ENCODE peak calls at places on chromosomes 1 and 21, in nine cellular contexts. D, F, E, A, U, R, V, K and Z are unnamed samples.

GRCh38 chr21:15029077-15029476 is 35.7 kb downstream of the NRIP1 start:
- DNase-seq in U (no peak), K (no peak), V (no peak), A (no peak), R (no peak), D (no peak), F (no peak), E (no peak), Z (no peak)

GRCh38 chr1:27428316-27429028 is 36.0 kb downstream of the GPR3 start:
- DNase-seq in F (no peak), E (peak; percentile 57), A (no peak), V (no peak), R (no peak), K (no peak), U (peak; percentile 16), D (no peak), Z (no peak)

GRCh38 chr1:190578531-190578930 is 100.9 kb upstream of the BRINP3 start:
- DNase-seq in U (no peak), A (no peak), R (no peak), V (no peak), F (no peak), D (no peak), E (no peak), K (no peak), Z (no peak)

GRCh38 chr1:27787895-27788294 is 14.9 kb downstream of the STX12 start:
- DNase-seq in A (no peak), U (no peak), F (no peak), D (no peak), V (no peak), K (no peak), R (no peak), E (no peak), Z (no peak)

GRCh38 chr21:45154511-45155508 is 80.4 kb downstream of the ADARB1 start:
- DNase-seq in A (no peak), E (peak; percentile 74), U (no peak), D (peak; percentile 15), F (no peak), V (no peak), R (no peak), K (no peak), Z (no peak)

GRCh38 chr1:248788327-248788726 is 32.8 kb upstream of the LYPD8 start:
- DNase-seq in A (no peak), D (no peak), E (no peak), K (no peak), V (no peak), R (no peak), U (no peak), F (no peak), Z (no peak)

GRCh38 chr1:196152086-196152485 is 456.2 kb downstream of the KCNT2 start:
- DNase-seq in V (no peak), D (no peak), A (peak; percentile 38), E (no peak), U (no peak), R (no peak), K (no peak), F (no peak), Z (no peak)

GRCh38 chr1:180953291-180953747 is 40.6 kb downstream of the KIAA1614 start:
- DNase-seq in R (no peak), D (no peak), U (no peak), E (no peak), V (peak; percentile 61), F (no peak), A (peak; percentile 35), K (no peak), Z (no peak)

GRCh38 chr1:13730751-13731482 is 30.9 kb downstream of the PRDM2 start:
- DNase-seq in A (peak; percentile 99), F (no peak), R (no peak), K (no peak), E (no peak), U (no peak), D (peak; percentile 77), V (peak; percentile 66), Z (peak; percentile 58)

GRCh38 chr1:70518106-70518505 is 107.0 kb downstream of the CTH start:
- DNase-seq in U (no peak), V (no peak), F (no peak), E (no peak), R (no peak), K (no peak), D (no peak), A (no peak), Z (no peak)

GRCh38 chr1:32701951-32702598 is 495 bp downstream of the SYNC start:
- DNase-seq in A (no peak), E (peak; percentile 66), K (no peak), R (no peak), F (no peak), V (peak; percentile 76), U (no peak), D (no peak), Z (no peak)

GRCh38 chr1:9827558-9828185 is 3.9 kb upstream of the CLSTN1 start:
- DNase-seq in K (no peak), D (no peak), F (no peak), E (peak; percentile 78), R (no peak), V (peak; percentile 55), A (peak; percentile 18), U (no peak), Z (no peak)
- TF ChIP-seq CTCF in K (peak; percentile 23), D (no peak), F (peak; percentile 49), E (peak; percentile 67), R (no peak), V (peak; percentile 11), A (peak; percentile 14), U (peak; percentile 48), Z (peak; percentile 14)

DNA sequence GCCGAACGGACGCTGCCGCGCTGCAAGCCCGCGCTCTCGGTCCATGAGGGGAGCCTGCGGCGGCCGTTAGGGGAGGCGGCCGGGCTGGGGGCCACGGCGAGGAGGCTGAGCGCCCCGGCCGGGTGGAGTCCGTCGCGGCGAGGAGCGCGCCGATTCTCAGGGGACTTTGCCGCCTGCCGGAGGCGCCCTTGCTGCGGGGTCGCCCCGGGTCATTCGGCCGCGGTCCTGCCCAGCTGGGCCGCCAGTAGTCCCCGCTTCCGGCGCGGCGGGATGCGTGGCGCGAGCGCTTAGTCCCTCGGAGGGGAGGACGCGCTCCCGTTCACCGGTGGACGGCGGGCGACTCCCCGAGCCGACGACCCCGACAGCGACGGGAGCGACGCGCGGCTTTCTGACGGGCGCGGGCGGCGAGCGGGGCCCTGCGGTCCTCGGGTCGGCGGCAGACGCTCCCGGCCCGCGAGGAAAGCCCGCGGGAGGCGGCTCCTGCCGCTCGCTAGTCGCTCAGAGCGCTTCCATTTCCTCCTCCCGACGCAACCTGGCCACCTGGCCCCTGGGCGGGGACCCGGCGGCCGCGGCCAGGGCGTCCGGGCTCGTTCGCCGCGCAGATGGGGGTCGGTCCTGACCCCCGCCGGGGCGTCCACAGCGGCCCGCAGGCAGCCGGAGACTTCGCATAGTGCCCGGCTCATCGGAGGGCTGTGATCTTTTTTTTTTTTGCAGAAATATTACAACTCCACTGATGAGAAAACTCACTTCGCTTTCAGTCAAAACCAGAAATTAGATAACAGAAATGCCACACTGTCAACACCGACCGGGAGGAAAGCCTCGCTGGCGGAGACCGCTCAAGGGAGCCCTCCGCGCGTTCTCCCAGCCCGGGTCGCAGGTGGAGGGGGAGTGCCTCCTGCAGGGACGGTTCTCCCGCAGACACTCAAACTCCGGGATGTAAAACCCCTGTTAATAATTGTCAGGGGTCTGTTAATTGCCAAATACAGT is 640 bp upstream of the ZBTB21 start:
- DNase-seq in U (peak; percentile 50), D (peak; percentile 3), F (no peak), V (peak; percentile 88), A (peak; percentile 57), K (peak; percentile 49), R (no peak), E (peak; percentile 60), Z (peak; percentile 24)
- TF ChIP-seq CTCF in U (no peak), D (no peak), F (peak; percentile 17), V (peak; percentile 11), A (no peak), K (peak; percentile 6), R (peak; percentile 14), E (peak; percentile 47), Z (no peak)

GRCh38 chr1:240883490-240883889 is 271.5 kb upstream of the GREM2 start:
- DNase-seq in K (no peak), R (no peak), U (no peak), E (no peak), D (no peak), A (no peak), F (no peak), V (no peak), Z (no peak)

GRCh38 chr1:240888787-240889048 is 276.8 kb upstream of the GREM2 start:
- DNase-seq in U (no peak), D (no peak), A (no peak), R (no peak), K (no peak), F (no peak), V (no peak), E (no peak), Z (no peak)

GRCh38 chr1:240888039-240888786 is 276.3 kb upstream of the GREM2 start:
- DNase-seq in D (no peak), U (peak; percentile 69), A (peak; percentile 53), K (peak; percentile 59), E (peak; percentile 91), F (peak; percentile 23), R (no peak), V (no peak), Z (no peak)
- TF ChIP-seq CTCF in D (no peak), U (peak; percentile 92), A (peak; percentile 73), K (peak; percentile 73), E (peak; percentile 98), F (peak; percentile 97), R (no peak), V (peak; percentile 55), Z (no peak)

GRCh38 chr1:37723072-37723389 is 30.7 kb downstream of the CDCA8 start:
- DNase-seq in D (no peak), A (no peak), U (no peak), E (peak; percentile 47), R (no peak), F (no peak), K (no peak), V (no peak), Z (no peak)
- TF ChIP-seq CTCF in D (no peak), A (no peak), U (no peak), E (no peak), R (no peak), F (no peak), K (no peak), V (no peak), Z (no peak)